ENCODE peak calls at places on chromosome 14, in four cellular contexts. X, B, C and Z are unnamed samples.

GRCh38 chr14:104804481-104805325 is 3.8 kb downstream of the ZBTB42 start:
- DNase-seq in X (no peak), C (no peak), B (no peak), Z (no peak)

GRCh38 chr14:51014086-51014485 is 69.8 kb upstream of the PYGL start:
- DNase-seq in C (peak), X (peak), B (peak), Z (no peak)

GRCh38 chr14:72758993-72759392 is 134.9 kb downstream of the DPF3 start:
- DNase-seq in C (no peak), X (no peak), B (no peak), Z (no peak)

GRCh38 chr14:99264691-99265090 is 7.3 kb downstream of the BCL11B start:
- DNase-seq in B (no peak), X (no peak), C (no peak), Z (no peak)

GRCh38 chr14:104283197-104284106 is 145.1 kb downstream of the KIF26A start:
- DNase-seq in C (no peak), B (no peak), X (no peak), Z (no peak)

GRCh38 chr14:44607701-44608100 is 100.6 kb upstream of the FSCB start:
- DNase-seq in C (no peak), B (no peak), X (no peak), Z (no peak)

GRCh38 chr14:64641760-64642159 is 62.5 kb upstream of the PLEKHG3 start:
- DNase-seq in X (no peak), C (no peak), B (no peak), Z (no peak)

GRCh38 chr14:76867536-76868452 is 41.6 kb downstream of the LRRC74A start:
- DNase-seq in C (no peak), B (no peak), X (no peak), Z (peak)

GRCh38 chr14:75559451-75560187 is 18.8 kb upstream of the FLVCR2 start:
- DNase-seq in X (peak), B (no peak), C (peak), Z (no peak)

GRCh38 chr14:64563696-64564095 is 13.9 kb downstream of the PPP1R36 start:
- DNase-seq in C (no peak), X (no peak), B (no peak), Z (no peak)

GRCh38 chr14:70624972-70625371 is 16.7 kb upstream of the TTC9 start:
- DNase-seq in X (no peak), C (no peak), B (no peak), Z (no peak)

GRCh38 chr14:105257464-105257863 is 9.1 kb downstream of the BTBD6 start:
- DNase-seq in C (no peak), X (no peak), B (no peak), Z (peak)

GRCh38 chr14:68958553-68958952 is 20.5 kb downstream of the ACTN1 start:
- DNase-seq in B (no peak), C (no peak), X (no peak), Z (no peak)

GRCh38 chr14:21087294-21088091 is 11.0 kb downstream of the ZNF219 start:
- DNase-seq in C (peak), B (peak), X (peak), Z (no peak)

GRCh38 chr14:90558041-90558982 is 161.5 kb downstream of the CALM1 start:
- DNase-seq in X (no peak), C (no peak), B (no peak), Z (no peak)

GRCh38 chr14:42513837-42514236 is 907.2 kb downstream of the LRFN5 start:
- DNase-seq in B (no peak), X (no peak), C (no peak), Z (no peak)

GRCh38 chr14:69190191-69190590 is 1.1 kb upstream of the EXD2 start:
- DNase-seq in B (no peak), C (no peak), X (no peak), Z (no peak)

GRCh38 chr14:95519699-95520098 is 3.2 kb upstream of the SYNE3 start:
- DNase-seq in B (peak), C (peak), X (peak), Z (no peak)

GRCh38 chr14:94322648-94323570 is at the start of gene SERPINA6:
- DNase-seq in X (peak), C (peak), B (no peak), Z (no peak)

GRCh38 chr14:95389471-95390011 is 69.8 kb upstream of the CLMN start:
- DNase-seq in X (no peak), C (no peak), B (peak), Z (no peak)

GRCh38 chr14:49745191-49745590 is 22.8 kb upstream of the KLHDC2 start:
- DNase-seq in X (no peak), C (no peak), B (no peak), Z (no peak)

GRCh38 chr14:49886523-49886922 is 6.4 kb upstream of the ARF6 start:
- DNase-seq in X (no peak), B (no peak), C (no peak), Z (no peak)

GRCh38 chr14:72621387-72622065 is 272.4 kb downstream of the DPF3 start:
- DNase-seq in C (no peak), X (no peak), B (no peak), Z (no peak)